ENCODE peak calls at places on chromosome 2, in eight cellular contexts. D is astrocyte of the spinal cord; L is activated CD4-positive, alpha-beta T cell treated with anti-CD3 and anti-CD28 coated beads for 36 hours; F is NCI-H345; O is GM12865; X is posterior cingulate gyrus; Y is cerebellum; A is fibroblast of pulmonary artery. P is an unnamed sample.

GRCh38 chr2:199471443-199472057 is 13.8 kb upstream of the SATB2 start:
- DNase-seq in D (peak; percentile 57), L (peak; percentile 69), F (no peak), O (peak; percentile 38), X (peak; percentile 79), Y (peak; percentile 36), A (peak; percentile 46), P (peak; percentile 53)

GRCh38 chr2:29281585-29281984 is 166.4 kb downstream of the CLIP4 start:
- DNase-seq in D (peak; percentile 80), L (no peak), F (peak; percentile 88), O (no peak), X (peak; percentile 83), Y (peak; percentile 61), A (peak; percentile 63), P (no peak)

GRCh38 chr2:195652916-195653315 is 4.1 kb upstream of the SLC39A10 start:
- DNase-seq in D (no peak), L (no peak), F (no peak), O (no peak), X (no peak), Y (no peak), A (peak; percentile 21), P (no peak)

GRCh38 chr2:240070907-240071306 is 17.6 kb upstream of the OR6B3 start:
- DNase-seq in D (no peak), L (no peak), F (no peak), O (no peak), X (no peak), Y (no peak), A (no peak), P (no peak)

GRCh38 chr2:157304811-157305712 is 20.6 kb downstream of the ERMN start:
- DNase-seq in D (peak; percentile 13), L (no peak), F (no peak), O (peak; percentile 16), X (no peak), Y (peak; percentile 26), A (peak; percentile 42), P (no peak)

GRCh38 chr2:96512341-96512740 is 7.2 kb upstream of the NEURL3 start:
- DNase-seq in D (no peak), L (no peak), F (no peak), O (no peak), X (no peak), Y (no peak), A (no peak), P (no peak)

GRCh38 chr2:111909079-111909478 is 10.7 kb downstream of the MERTK start:
- DNase-seq in D (no peak), L (no peak), F (no peak), O (no peak), X (no peak), Y (no peak), A (no peak), P (peak; percentile 83)

GRCh38 chr2:146068051-146068450 is 1548.1 kb upstream of the ZEB2 start:
- DNase-seq in D (peak; percentile 61), L (no peak), F (no peak), O (no peak), X (no peak), Y (no peak), A (no peak), P (no peak)

GRCh38 chr2:24822049-24822706 is 29.0 kb downstream of the CENPO start:
- DNase-seq in D (peak; percentile 83), L (no peak), F (peak; percentile 90), O (no peak), X (no peak), Y (no peak), A (no peak), P (no peak)

GRCh38 chr2:68921646-68922045 is 31.0 kb downstream of the GKN2 start:
- DNase-seq in D (peak; percentile 33), L (no peak), F (no peak), O (no peak), X (no peak), Y (no peak), A (peak; percentile 36), P (no peak)